ENCODE peak calls at places on chromosomes 7 and 10, in nine cellular contexts. One of them, this sample, is unnamed.

GRCh38 chr7:32891046-32891799 is at the start of gene KBTBD2:
- DNase-seq in ovary: peak; percentile 81
- DNase-seq in tibial nerve: peak; percentile 55
- DNase-seq in MM.1S: peak; percentile 88
- DNase-seq in IMR-90: peak; percentile 84
- DNase-seq in mucosa of descending colon: peak; percentile 90
- DNase-seq in WERI-Rb-1: peak; percentile 91
- DNase-seq in cardiac fibroblast: peak; percentile 93
- DNase-seq in BE2C: peak; percentile 92
- DNase-seq in this sample: peak; percentile 77

GRCh38 chr7:107961399-107961798 is 41.6 kb downstream of the LAMB1 start:
- DNase-seq in ovary: peak; percentile 75
- DNase-seq in tibial nerve: peak; percentile 80
- DNase-seq in MM.1S: no peak
- DNase-seq in IMR-90: no peak
- DNase-seq in mucosa of descending colon: no peak
- DNase-seq in WERI-Rb-1: no peak
- DNase-seq in cardiac fibroblast: peak; percentile 68
- DNase-seq in BE2C: peak; percentile 28
- DNase-seq in this sample: no peak

GRCh38 chr10:95597788-95598187 is 36.6 kb upstream of the SORBS1 start:
- DNase-seq in ovary: no peak
- DNase-seq in tibial nerve: no peak
- DNase-seq in MM.1S: no peak
- DNase-seq in IMR-90: no peak
- DNase-seq in mucosa of descending colon: no peak
- DNase-seq in WERI-Rb-1: no peak
- DNase-seq in cardiac fibroblast: no peak
- DNase-seq in BE2C: no peak
- DNase-seq in this sample: no peak

GRCh38 chr10:99850041-99850766 is 67.8 kb downstream of the ABCC2 start:
- DNase-seq in ovary: no peak
- DNase-seq in tibial nerve: no peak
- DNase-seq in MM.1S: no peak
- DNase-seq in IMR-90: no peak
- DNase-seq in mucosa of descending colon: no peak
- DNase-seq in WERI-Rb-1: no peak
- DNase-seq in cardiac fibroblast: no peak
- DNase-seq in BE2C: no peak
- DNase-seq in this sample: no peak

GRCh38 chr10:24008164-24009066 is 200.5 kb upstream of the KIAA1217 start:
- DNase-seq in ovary: no peak
- DNase-seq in tibial nerve: no peak
- DNase-seq in MM.1S: no peak
- DNase-seq in IMR-90: no peak
- DNase-seq in mucosa of descending colon: no peak
- DNase-seq in WERI-Rb-1: no peak
- DNase-seq in cardiac fibroblast: peak; percentile 16
- DNase-seq in BE2C: no peak
- DNase-seq in this sample: no peak

GRCh38 chr10:50788951-50789904 is 49.5 kb downstream of the ASAH2B start:
- DNase-seq in ovary: no peak
- DNase-seq in tibial nerve: no peak
- DNase-seq in MM.1S: no peak
- DNase-seq in IMR-90: peak; percentile 42
- DNase-seq in mucosa of descending colon: no peak
- DNase-seq in WERI-Rb-1: no peak
- DNase-seq in cardiac fibroblast: peak; percentile 67
- DNase-seq in BE2C: no peak
- DNase-seq in this sample: no peak

GRCh38 chr7:93862651-93863050 is 27.9 kb downstream of the TFPI2 start:
- DNase-seq in ovary: no peak
- DNase-seq in tibial nerve: no peak
- DNase-seq in MM.1S: no peak
- DNase-seq in IMR-90: no peak
- DNase-seq in mucosa of descending colon: no peak
- DNase-seq in WERI-Rb-1: no peak
- DNase-seq in cardiac fibroblast: no peak
- DNase-seq in BE2C: no peak
- DNase-seq in this sample: no peak

GRCh38 chr7:155896531-155897263 is 84.4 kb upstream of the SHH start:
- DNase-seq in ovary: no peak
- DNase-seq in tibial nerve: no peak
- DNase-seq in MM.1S: no peak
- DNase-seq in IMR-90: no peak
- DNase-seq in mucosa of descending colon: no peak
- DNase-seq in WERI-Rb-1: no peak
- DNase-seq in cardiac fibroblast: no peak
- DNase-seq in BE2C: no peak
- DNase-seq in this sample: no peak

GRCh38 chr10:48215148-48215982 is 59.1 kb downstream of the FRMPD2 start:
- DNase-seq in ovary: no peak
- DNase-seq in tibial nerve: no peak
- DNase-seq in MM.1S: peak; percentile 40
- DNase-seq in IMR-90: peak; percentile 20
- DNase-seq in mucosa of descending colon: peak; percentile 71
- DNase-seq in WERI-Rb-1: peak; percentile 83
- DNase-seq in cardiac fibroblast: peak; percentile 53
- DNase-seq in BE2C: peak; percentile 68
- DNase-seq in this sample: no peak

GRCh38 chr7:144668503-144668902 is 167.3 kb downstream of the TPK1 start:
- DNase-seq in ovary: no peak
- DNase-seq in tibial nerve: no peak
- DNase-seq in MM.1S: no peak
- DNase-seq in IMR-90: no peak
- DNase-seq in mucosa of descending colon: no peak
- DNase-seq in WERI-Rb-1: no peak
- DNase-seq in cardiac fibroblast: no peak
- DNase-seq in BE2C: no peak
- DNase-seq in this sample: no peak

GRCh38 chr7:42235734-42236133 is 1.3 kb downstream of the GLI3 start:
- DNase-seq in ovary: peak; percentile 27
- DNase-seq in tibial nerve: no peak
- DNase-seq in MM.1S: no peak
- DNase-seq in IMR-90: no peak
- DNase-seq in mucosa of descending colon: no peak
- DNase-seq in WERI-Rb-1: peak; percentile 15
- DNase-seq in cardiac fibroblast: peak; percentile 13
- DNase-seq in BE2C: no peak
- DNase-seq in this sample: no peak

GRCh38 chr7:26787696-26788095 is 76.7 kb downstream of the SKAP2 start:
- DNase-seq in ovary: no peak
- DNase-seq in tibial nerve: no peak
- DNase-seq in MM.1S: no peak
- DNase-seq in IMR-90: no peak
- DNase-seq in mucosa of descending colon: no peak
- DNase-seq in WERI-Rb-1: no peak
- DNase-seq in cardiac fibroblast: no peak
- DNase-seq in BE2C: no peak
- DNase-seq in this sample: no peak

GRCh38 chr10:17649052-17649451 is 5.1 kb downstream of the STAM start:
- DNase-seq in ovary: no peak
- DNase-seq in tibial nerve: no peak
- DNase-seq in MM.1S: no peak
- DNase-seq in IMR-90: no peak
- DNase-seq in mucosa of descending colon: no peak
- DNase-seq in WERI-Rb-1: no peak
- DNase-seq in cardiac fibroblast: no peak
- DNase-seq in BE2C: no peak
- DNase-seq in this sample: no peak

GRCh38 chr10:17644485-17644964 is 574 bp downstream of the STAM start:
- DNase-seq in ovary: no peak
- DNase-seq in tibial nerve: no peak
- DNase-seq in MM.1S: peak; percentile 39
- DNase-seq in IMR-90: peak; percentile 30
- DNase-seq in mucosa of descending colon: no peak
- DNase-seq in WERI-Rb-1: peak; percentile 53
- DNase-seq in cardiac fibroblast: peak; percentile 46
- DNase-seq in BE2C: peak; percentile 30
- DNase-seq in this sample: no peak

GRCh38 chr10:17645591-17646345 is 1.8 kb downstream of the STAM start:
- DNase-seq in ovary: no peak
- DNase-seq in tibial nerve: no peak
- DNase-seq in MM.1S: no peak
- DNase-seq in IMR-90: peak; percentile 18
- DNase-seq in mucosa of descending colon: no peak
- DNase-seq in WERI-Rb-1: no peak
- DNase-seq in cardiac fibroblast: no peak
- DNase-seq in BE2C: no peak
- DNase-seq in this sample: no peak

GRCh38 chr10:17649836-17650235 is 5.9 kb downstream of the STAM start:
- DNase-seq in ovary: no peak
- DNase-seq in tibial nerve: no peak
- DNase-seq in MM.1S: no peak
- DNase-seq in IMR-90: peak; percentile 87
- DNase-seq in mucosa of descending colon: no peak
- DNase-seq in WERI-Rb-1: no peak
- DNase-seq in cardiac fibroblast: peak; percentile 23
- DNase-seq in BE2C: no peak
- DNase-seq in this sample: no peak

GRCh38 chr10:17647316-17647715 is 3.4 kb downstream of the STAM start:
- DNase-seq in ovary: no peak
- DNase-seq in tibial nerve: no peak
- DNase-seq in MM.1S: no peak
- DNase-seq in IMR-90: no peak
- DNase-seq in mucosa of descending colon: no peak
- DNase-seq in WERI-Rb-1: no peak
- DNase-seq in cardiac fibroblast: peak; percentile 45
- DNase-seq in BE2C: no peak
- DNase-seq in this sample: no peak
- H3K4me3 ChIP-seq in ovary: no peak overlapping the region
- H3K4me3 ChIP-seq in tibial nerve: no peak overlapping the region
- H3K4me3 ChIP-seq in MM.1S: no peak overlapping the region
- H3K4me3 ChIP-seq in IMR-90: no peak overlapping the region
- H3K4me3 ChIP-seq in mucosa of descending colon: no peak overlapping the region
- H3K4me3 ChIP-seq in WERI-Rb-1: no peak overlapping the region
- H3K4me3 ChIP-seq in cardiac fibroblast: no peak overlapping the region
- H3K4me3 ChIP-seq in BE2C: no peak overlapping the region
- H3K4me3 ChIP-seq in this sample: no peak overlapping the region

GRCh38 chr7:997404-998395 is 14.7 kb downstream of the CYP2W1 start:
- DNase-seq in ovary: no peak
- DNase-seq in tibial nerve: no peak
- DNase-seq in MM.1S: no peak
- DNase-seq in IMR-90: no peak
- DNase-seq in mucosa of descending colon: peak; percentile 78
- DNase-seq in WERI-Rb-1: peak; percentile 85
- DNase-seq in cardiac fibroblast: no peak
- DNase-seq in BE2C: no peak
- DNase-seq in this sample: no peak
- TF ChIP-seq CTCF in ovary: no peak
- TF ChIP-seq CTCF in tibial nerve: no peak
- TF ChIP-seq CTCF in MM.1S: no peak
- TF ChIP-seq CTCF in IMR-90: no peak
- TF ChIP-seq CTCF in mucosa of descending colon: no peak
- TF ChIP-seq CTCF in WERI-Rb-1: no peak
- TF ChIP-seq CTCF in cardiac fibroblast: no peak
- TF ChIP-seq CTCF in BE2C: peak; percentile 5
- TF ChIP-seq CTCF in this sample: no peak

GRCh38 chr10:26952094-26952493 is 91.3 kb upstream of the ABI1 start:
- DNase-seq in ovary: no peak
- DNase-seq in tibial nerve: no peak
- DNase-seq in MM.1S: no peak
- DNase-seq in IMR-90: no peak
- DNase-seq in mucosa of descending colon: no peak
- DNase-seq in WERI-Rb-1: no peak
- DNase-seq in cardiac fibroblast: no peak
- DNase-seq in BE2C: no peak
- DNase-seq in this sample: no peak

GRCh38 chr10:26950934-26951333 is 90.2 kb upstream of the ABI1 start:
- DNase-seq in ovary: no peak
- DNase-seq in tibial nerve: no peak
- DNase-seq in MM.1S: no peak
- DNase-seq in IMR-90: no peak
- DNase-seq in mucosa of descending colon: no peak
- DNase-seq in WERI-Rb-1: no peak
- DNase-seq in cardiac fibroblast: no peak
- DNase-seq in BE2C: no peak
- DNase-seq in this sample: no peak

GRCh38 chr10:26944261-26944882 is 83.6 kb upstream of the ABI1 start:
- DNase-seq in ovary: no peak
- DNase-seq in tibial nerve: no peak
- DNase-seq in MM.1S: no peak
- DNase-seq in IMR-90: no peak
- DNase-seq in mucosa of descending colon: no peak
- DNase-seq in WERI-Rb-1: no peak
- DNase-seq in cardiac fibroblast: no peak
- DNase-seq in BE2C: no peak
- DNase-seq in this sample: no peak

GRCh38 chr10:26951650-26952049 is 90.9 kb upstream of the ABI1 start:
- DNase-seq in ovary: no peak
- DNase-seq in tibial nerve: no peak
- DNase-seq in MM.1S: no peak
- DNase-seq in IMR-90: no peak
- DNase-seq in mucosa of descending colon: no peak
- DNase-seq in WERI-Rb-1: no peak
- DNase-seq in cardiac fibroblast: no peak
- DNase-seq in BE2C: no peak
- DNase-seq in this sample: no peak

DNA sequence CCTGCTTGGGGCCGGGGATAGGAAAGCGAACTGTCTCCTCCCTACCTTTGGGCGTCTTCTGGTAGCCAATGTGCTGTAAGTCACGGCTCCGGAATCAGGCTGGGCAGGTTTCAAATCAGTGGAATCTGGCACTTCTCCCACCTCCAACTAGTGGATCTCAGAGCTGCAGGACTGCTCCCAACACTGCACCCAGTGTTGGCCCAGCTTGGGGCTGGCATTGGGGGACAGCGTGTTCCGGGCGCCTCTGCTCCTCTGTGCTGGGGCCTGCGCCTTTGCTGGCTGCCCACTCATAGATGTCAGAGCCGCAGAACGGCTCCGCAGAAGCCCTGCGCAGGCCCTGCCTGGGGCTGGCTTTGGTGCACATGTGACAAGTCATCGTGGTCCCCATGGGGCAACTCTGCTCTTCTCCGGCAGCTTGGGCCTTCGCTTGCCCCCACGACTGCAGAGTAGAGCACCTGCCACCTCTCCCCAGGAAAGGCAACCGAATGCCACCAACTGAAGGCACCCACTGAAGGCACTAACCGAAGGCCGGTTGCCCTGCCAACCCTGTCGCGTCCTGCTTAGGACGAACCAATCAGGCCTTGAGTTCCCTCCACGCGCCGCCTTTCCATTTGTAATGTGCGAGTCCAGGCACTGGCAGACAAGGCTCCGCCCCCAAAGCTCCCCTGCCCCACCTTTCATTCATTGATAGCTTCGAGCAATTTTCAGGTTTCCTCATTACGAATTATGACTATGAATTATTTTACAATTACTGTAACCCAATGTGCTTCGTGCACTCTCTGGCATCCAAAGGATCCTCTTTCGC is 85.5 kb upstream of the ABI1 start:
- DNase-seq in ovary: no peak
- DNase-seq in tibial nerve: no peak
- DNase-seq in MM.1S: no peak
- DNase-seq in IMR-90: no peak
- DNase-seq in mucosa of descending colon: no peak
- DNase-seq in WERI-Rb-1: no peak
- DNase-seq in cardiac fibroblast: no peak
- DNase-seq in BE2C: peak; percentile 60
- DNase-seq in this sample: no peak
- H3K4me3 ChIP-seq in ovary: no peak overlapping the region
- H3K4me3 ChIP-seq in tibial nerve: no peak overlapping the region
- H3K4me3 ChIP-seq in MM.1S: no peak overlapping the region
- H3K4me3 ChIP-seq in IMR-90: no peak overlapping the region
- H3K4me3 ChIP-seq in mucosa of descending colon: no peak overlapping the region
- H3K4me3 ChIP-seq in WERI-Rb-1: no peak overlapping the region
- H3K4me3 ChIP-seq in cardiac fibroblast: no peak overlapping the region
- H3K4me3 ChIP-seq in BE2C: peak overlapping the region; percentile 26
- H3K4me3 ChIP-seq in this sample: no peak overlapping the region

GRCh38 chr10:93415693-93416092 is 66.4 kb downstream of the MYOF start:
- DNase-seq in ovary: no peak
- DNase-seq in tibial nerve: no peak
- DNase-seq in MM.1S: no peak
- DNase-seq in IMR-90: no peak
- DNase-seq in mucosa of descending colon: no peak
- DNase-seq in WERI-Rb-1: no peak
- DNase-seq in cardiac fibroblast: no peak
- DNase-seq in BE2C: no peak
- DNase-seq in this sample: no peak
- TF ChIP-seq CTCF in ovary: no peak
- TF ChIP-seq CTCF in tibial nerve: no peak
- TF ChIP-seq CTCF in MM.1S: no peak
- TF ChIP-seq CTCF in IMR-90: peak; percentile 34
- TF ChIP-seq CTCF in mucosa of descending colon: no peak
- TF ChIP-seq CTCF in WERI-Rb-1: no peak
- TF ChIP-seq CTCF in cardiac fibroblast: peak; percentile 26
- TF ChIP-seq CTCF in BE2C: no peak
- TF ChIP-seq CTCF in this sample: no peak

This sample was measured in dorsolateral prefrontal cortex.